ENCODE peak calls at places on chromosomes 12 and 14, in ten cellular contexts. U, W, J, F, Z, X, I, K, T and L are unnamed samples.

GRCh38 chr14:74577247-74577947 is 34.6 kb downstream of the LTBP2 start:
- DNase-seq in U (no peak), W (no peak), J (no peak), F (no peak), Z (no peak), X (no peak), I (no peak), K (no peak), T (no peak), L (no peak)

GRCh38 chr14:33465952-33466700 is 484.7 kb downstream of the EGLN3 start:
- DNase-seq in U (no peak), W (no peak), J (no peak), F (no peak), Z (no peak), X (no peak), I (no peak), K (no peak), T (no peak), L (no peak)

GRCh38 chr14:34851395-34851794 is 23.8 kb downstream of the BAZ1A start:
- DNase-seq in U (no peak), W (no peak), J (no peak), F (no peak), Z (no peak), X (no peak), I (no peak), K (no peak), T (no peak), L (no peak)

GRCh38 chr14:96176275-96176674 is 28.4 kb upstream of the BDKRB2 start:
- DNase-seq in U (no peak), W (no peak), J (no peak), F (no peak), Z (no peak), X (no peak), I (no peak), K (no peak), T (no peak), L (no peak)

GRCh38 chr14:104650057-104650980 is 39.1 kb upstream of the INF2 start:
- DNase-seq in U (peak; percentile 86), W (peak; percentile 69), J (peak; percentile 88), F (peak; percentile 91), Z (no peak), X (peak; percentile 79), I (peak; percentile 95), K (peak; percentile 74), T (peak; percentile 71), L (no peak)

GRCh38 chr12:30970559-30971202 is 44.1 kb downstream of the TSPAN11 start:
- DNase-seq in U (no peak), W (no peak), J (no peak), F (no peak), Z (no peak), X (peak; percentile 21), I (no peak), K (no peak), T (no peak), L (no peak)

GRCh38 chr12:48331389-48331788 is 19.3 kb downstream of the ZNF641 start:
- DNase-seq in U (no peak), W (no peak), J (no peak), F (no peak), Z (no peak), X (no peak), I (no peak), K (no peak), T (no peak), L (no peak)

GRCh38 chr14:95134304-95134933 is 22.9 kb downstream of the DICER1 start:
- DNase-seq in U (no peak), W (no peak), J (no peak), F (no peak), Z (no peak), X (no peak), I (no peak), K (no peak), T (no peak), L (no peak)

GRCh38 chr12:51059086-51059485 is 11.0 kb downstream of the LETMD1 start:
- DNase-seq in U (no peak), W (no peak), J (no peak), F (no peak), Z (no peak), X (no peak), I (no peak), K (no peak), T (no peak), L (no peak)

GRCh38 chr12:19970826-19971225 is 397.5 kb upstream of the PDE3A start:
- DNase-seq in U (no peak), W (no peak), J (no peak), F (no peak), Z (no peak), X (no peak), I (no peak), K (no peak), T (no peak), L (no peak)

GRCh38 chr12:19970116-19970515 is 398.2 kb upstream of the PDE3A start:
- DNase-seq in U (no peak), W (no peak), J (no peak), F (no peak), Z (no peak), X (no peak), I (no peak), K (no peak), T (no peak), L (no peak)

GRCh38 chr12:19972325-19973288 is 395.7 kb upstream of the PDE3A start:
- DNase-seq in U (no peak), W (no peak), J (no peak), F (no peak), Z (no peak), X (no peak), I (no peak), K (no peak), T (no peak), L (no peak)

GRCh38 chr12:19971881-19972280 is 396.5 kb upstream of the PDE3A start:
- DNase-seq in U (no peak), W (no peak), J (no peak), F (no peak), Z (no peak), X (no peak), I (no peak), K (no peak), T (no peak), L (no peak)

GRCh38 chr12:19971396-19971802 is 396.9 kb upstream of the PDE3A start:
- DNase-seq in U (peak; percentile 7), W (no peak), J (no peak), F (peak; percentile 59), Z (no peak), X (no peak), I (no peak), K (no peak), T (no peak), L (no peak)
- TF ChIP-seq CTCF in U (no peak), W (no peak), J (no peak), F (no peak), Z (no peak), X (no peak), I (no peak), K (no peak), T (no peak), L (no peak)

GRCh38 chr12:21941522-21942376 is 523 bp upstream of the ABCC9 start:
- DNase-seq in U (peak; percentile 56), W (no peak), J (peak; percentile 67), F (peak; percentile 66), Z (no peak), X (peak; percentile 54), I (peak; percentile 86), K (no peak), T (peak; percentile 45), L (peak; percentile 2)
- TF ChIP-seq CTCF in U (peak; percentile 34), W (peak; percentile 18), J (no peak), F (peak; percentile 40), Z (peak; percentile 62), X (no peak), I (no peak), K (no peak), T (peak; percentile 39), L (peak; percentile 53)

GRCh38 chr12:63875703-63876102 is 31.2 kb downstream of the SRGAP1 start:
- DNase-seq in U (no peak), W (no peak), J (no peak), F (no peak), Z (no peak), X (no peak), I (no peak), K (no peak), T (no peak), L (no peak)
- TF ChIP-seq CTCF in U (no peak), W (no peak), J (no peak), F (no peak), Z (no peak), X (no peak), I (no peak), K (no peak), T (no peak), L (no peak)

GRCh38 chr12:94615284-94616216 is 34.8 kb downstream of the TMCC3 start:
- DNase-seq in U (no peak), W (peak; percentile 79), J (no peak), F (no peak), Z (peak; percentile 6), X (peak; percentile 66), I (no peak), K (no peak), T (peak; percentile 66), L (no peak)

GRCh38 chr12:94617101-94617500 is 33.3 kb downstream of the TMCC3 start:
- DNase-seq in U (no peak), W (no peak), J (no peak), F (no peak), Z (no peak), X (no peak), I (no peak), K (no peak), T (no peak), L (no peak)

GRCh38 chr12:94618995-94619695 is 31.2 kb downstream of the TMCC3 start:
- DNase-seq in U (no peak), W (no peak), J (no peak), F (no peak), Z (peak; percentile 64), X (no peak), I (no peak), K (no peak), T (no peak), L (peak; percentile 60)

GRCh38 chr12:94614288-94614721 is 36.1 kb downstream of the TMCC3 start:
- DNase-seq in U (no peak), W (no peak), J (peak; percentile 20), F (peak; percentile 30), Z (no peak), X (no peak), I (no peak), K (no peak), T (no peak), L (peak; percentile 62)

DNA sequence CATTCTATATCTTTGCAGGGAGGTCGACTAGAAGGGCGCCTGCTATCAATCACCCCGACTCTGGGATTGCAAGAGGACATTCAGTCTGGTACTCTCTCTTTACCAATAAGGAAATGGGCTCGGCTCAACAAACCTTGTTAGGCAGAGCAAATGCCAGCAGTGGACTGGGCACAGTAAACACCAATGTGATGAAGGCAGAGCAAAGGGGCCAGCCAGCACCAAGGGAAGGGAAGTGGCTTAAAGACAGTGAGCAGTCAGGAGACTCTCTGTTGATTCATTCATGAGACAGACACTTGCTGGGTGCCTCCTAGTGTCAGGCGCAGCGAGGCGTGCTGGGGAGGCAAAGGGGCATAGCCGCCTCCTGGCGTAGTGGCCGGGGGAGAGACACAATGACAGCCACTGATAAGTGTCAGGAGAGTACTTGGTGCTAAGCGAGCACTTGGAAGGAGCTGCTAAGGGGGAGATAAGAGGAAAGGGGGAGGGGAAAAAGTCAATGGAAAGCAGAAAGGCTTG is 34.1 kb downstream of the TMCC3 start:
- DNase-seq in U (no peak), W (peak; percentile 47), J (no peak), F (peak; percentile 18), Z (no peak), X (peak; percentile 70), I (peak; percentile 28), K (no peak), T (peak; percentile 68), L (no peak)
- TF ChIP-seq CTCF in U (no peak), W (no peak), J (no peak), F (no peak), Z (no peak), X (no peak), I (no peak), K (no peak), T (no peak), L (peak; percentile 9)

GRCh38 chr12:100951756-100952155 is 157.2 kb downstream of the ANO4 start:
- DNase-seq in U (no peak), W (no peak), J (no peak), F (no peak), Z (no peak), X (no peak), I (no peak), K (no peak), T (no peak), L (no peak)
- TF ChIP-seq CTCF in U (no peak), W (no peak), J (no peak), F (no peak), Z (no peak), X (no peak), I (no peak), K (no peak), T (no peak), L (no peak)